ENCODE peak calls at places on chromosomes 13 and 19, in nine cellular contexts. O is psoas muscle, G is tibial artery, N is MM.1S, V is pancreas, I is PC-3, M is tibial nerve, S is Peyer's patch, Y is lower lobe of right lung. B is an unnamed sample.

GRCh38 chr13:59782696-59783095 is 381.0 kb downstream of the DIAPH3 start:
- DNase-seq in Y (no peak), I (no peak), M (no peak), S (no peak), N (no peak), V (no peak), O (no peak), G (no peak), B (no peak)

GRCh38 chr13:25249001-25249543 is 38.2 kb downstream of the MTMR6 start:
- DNase-seq in Y (no peak), I (peak; percentile 52), M (no peak), G (no peak), N (no peak), V (no peak), O (no peak), S (no peak), B (no peak)

GRCh38 chr19:33878912-33879810 is 82.5 kb downstream of the KCTD15 start:
- DNase-seq in S (no peak), M (no peak), N (no peak), V (no peak), Y (no peak), G (no peak), I (no peak), O (no peak), B (no peak)

GRCh38 chr19:5534787-5535586 is 32.8 kb downstream of the TINCR start:
- DNase-seq in V (no peak), S (no peak), N (no peak), G (no peak), I (peak; percentile 35), M (no peak), O (no peak), Y (no peak), B (no peak)

GRCh38 chr19:48121909-48122371 is 11.3 kb upstream of the PLA2G4C start:
- DNase-seq in M (no peak), O (no peak), V (no peak), Y (no peak), G (no peak), S (no peak), I (peak; percentile 65), N (peak; percentile 83), B (no peak)

GRCh38 chr13:99265162-99265822 is 7.1 kb upstream of the GPR18 start:
- DNase-seq in V (no peak), N (no peak), G (no peak), I (no peak), M (no peak), S (no peak), Y (no peak), O (no peak), B (no peak)

GRCh38 chr13:112325142-112325808 is 50.9 kb upstream of the SPACA7 start:
- DNase-seq in S (no peak), N (no peak), G (no peak), I (no peak), Y (no peak), O (no peak), V (no peak), M (no peak), B (no peak)

GRCh38 chr13:66225071-66225470 is 1005.1 kb downstream of the PCDH9 start:
- DNase-seq in S (no peak), N (no peak), O (no peak), G (no peak), I (no peak), M (no peak), V (no peak), Y (no peak), B (no peak)

GRCh38 chr13:111265701-111266035 is 54.8 kb upstream of the TEX29 start:
- DNase-seq in O (no peak), V (no peak), M (no peak), N (no peak), S (no peak), Y (no peak), G (no peak), I (no peak), B (no peak)

GRCh38 chr13:99310382-99311031 is 3.3 kb upstream of the GPR183 start:
- DNase-seq in V (no peak), O (no peak), S (no peak), G (no peak), I (peak; percentile 29), Y (no peak), N (no peak), M (no peak), B (no peak)

GRCh38 chr19:37931941-37932655 is 25.1 kb downstream of the SIPA1L3 start:
- DNase-seq in Y (peak; percentile 94), V (peak; percentile 86), S (peak; percentile 89), G (peak; percentile 55), M (no peak), I (peak; percentile 92), N (peak; percentile 39), O (peak; percentile 58), B (no peak)

GRCh38 chr13:44191103-44191502 is 182.5 kb upstream of the SERP2 start:
- DNase-seq in S (no peak), V (no peak), G (no peak), Y (no peak), M (no peak), O (no peak), I (no peak), N (no peak), B (no peak)

GRCh38 chr19:13150187-13150918 is at the start of the genes IER2 and STX10:
- DNase-seq in G (peak; percentile 96), I (peak; percentile 97), M (peak; percentile 92), Y (peak; percentile 96), O (peak; percentile 98), N (peak; percentile 94), S (peak; percentile 98), V (peak; percentile 91), B (peak; percentile 89)

GRCh38 chr19:51002542-51003311 is 1.3 kb upstream of the KLK8 start:
- DNase-seq in Y (no peak), S (no peak), O (no peak), M (peak; percentile 22), G (no peak), I (peak; percentile 70), V (no peak), N (peak; percentile 14), B (no peak)

GRCh38 chr13:30480292-30480947 is 14.7 kb upstream of the HMGB1 start:
- DNase-seq in M (no peak), O (no peak), S (no peak), Y (no peak), I (no peak), V (no peak), G (no peak), N (no peak), B (no peak)

DNA sequence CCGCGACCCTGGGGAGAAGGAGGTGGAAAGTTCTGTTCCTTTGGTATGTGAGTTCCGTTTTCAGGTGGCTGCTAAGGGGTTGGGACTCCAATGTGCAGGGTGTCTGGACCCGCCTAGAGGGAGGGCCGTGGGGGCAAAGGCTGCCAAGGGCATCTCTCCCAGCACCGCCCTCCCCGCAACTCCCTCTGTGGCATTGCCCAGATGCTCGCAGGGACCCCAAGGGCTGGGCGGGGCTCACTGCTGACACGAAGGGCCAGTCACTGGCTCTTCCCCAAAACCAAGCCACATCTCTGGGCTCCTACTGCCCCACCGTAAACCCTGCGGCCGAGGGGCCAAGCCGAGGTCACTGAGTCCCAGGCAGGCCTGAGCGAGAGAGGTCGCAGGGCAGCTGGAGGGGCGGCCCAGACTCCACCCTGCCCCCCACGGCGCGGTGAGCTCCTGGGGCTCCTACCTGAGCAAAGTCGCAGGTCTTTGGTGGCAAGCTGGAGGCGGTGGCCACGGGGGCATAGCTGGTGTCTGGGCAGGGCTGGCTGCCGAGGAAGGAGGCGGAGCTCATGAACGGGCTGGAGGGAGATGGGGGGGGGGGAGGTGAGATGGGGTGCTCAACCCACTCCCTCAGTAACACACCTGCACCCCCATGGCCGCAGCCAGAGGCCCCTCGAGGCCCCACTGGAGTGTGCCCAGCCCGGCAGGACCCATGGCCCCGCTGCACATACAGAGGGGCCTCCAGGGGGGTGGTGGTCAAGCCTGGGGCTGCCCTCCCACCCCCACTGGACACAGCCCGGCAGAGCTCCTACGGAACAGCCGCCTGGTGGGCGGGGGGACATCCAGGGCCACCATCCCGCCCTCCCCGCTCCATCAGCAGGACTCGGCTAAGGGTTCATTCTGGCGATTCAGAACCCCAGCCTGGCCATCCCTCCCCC is 26.9 kb downstream of the SBNO2 start:
- DNase-seq in V (no peak), O (peak; percentile 34), S (no peak), G (no peak), Y (no peak), I (no peak), N (no peak), M (no peak), B (no peak)
- H3K27ac ChIP-seq in V (no peak overlapping the region), O (no peak overlapping the region), S (no peak overlapping the region), G (no peak overlapping the region), Y (no peak overlapping the region), I (no peak overlapping the region), N (no peak overlapping the region), M (no peak overlapping the region), B (no peak overlapping the region)

DNA sequence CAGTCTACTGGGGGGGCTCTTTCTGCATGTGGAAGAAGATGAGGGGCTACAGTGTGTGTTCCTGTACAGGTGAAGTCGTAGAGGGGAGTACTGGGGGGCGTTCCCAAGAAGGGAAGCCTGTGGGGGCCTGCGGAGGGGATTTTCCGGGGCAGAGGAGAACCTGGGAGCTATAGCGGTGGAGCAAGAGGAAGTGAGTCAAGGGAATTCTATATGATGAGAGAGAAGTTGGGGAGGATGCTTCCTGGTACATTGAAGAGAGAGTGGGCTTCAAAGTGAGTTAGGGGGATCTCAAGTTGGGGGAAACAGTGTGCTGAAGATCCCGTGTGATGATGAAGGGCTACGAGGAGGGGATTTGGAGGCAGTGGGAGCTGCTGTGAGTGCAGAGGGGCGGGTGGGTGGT is 1.9 kb upstream of the CACNG8 start:
- DNase-seq in Y (no peak), M (no peak), O (no peak), I (no peak), G (no peak), S (no peak), N (no peak), V (no peak), B (no peak)
- H3K27me3 ChIP-seq in Y (peaks cover 73% of the 10 kb centered on the region), M (no peaks in the 10 kb centered on the region), O (peaks cover 32% of the 10 kb centered on the region), I (peaks cover 77% of the 10 kb centered on the region), G (no peaks in the 10 kb centered on the region), S (no peaks in the 10 kb centered on the region), N (peaks cover 34% of the 10 kb centered on the region), V (no peaks in the 10 kb centered on the region), B (peaks cover 76% of the 10 kb centered on the region)

DNA sequence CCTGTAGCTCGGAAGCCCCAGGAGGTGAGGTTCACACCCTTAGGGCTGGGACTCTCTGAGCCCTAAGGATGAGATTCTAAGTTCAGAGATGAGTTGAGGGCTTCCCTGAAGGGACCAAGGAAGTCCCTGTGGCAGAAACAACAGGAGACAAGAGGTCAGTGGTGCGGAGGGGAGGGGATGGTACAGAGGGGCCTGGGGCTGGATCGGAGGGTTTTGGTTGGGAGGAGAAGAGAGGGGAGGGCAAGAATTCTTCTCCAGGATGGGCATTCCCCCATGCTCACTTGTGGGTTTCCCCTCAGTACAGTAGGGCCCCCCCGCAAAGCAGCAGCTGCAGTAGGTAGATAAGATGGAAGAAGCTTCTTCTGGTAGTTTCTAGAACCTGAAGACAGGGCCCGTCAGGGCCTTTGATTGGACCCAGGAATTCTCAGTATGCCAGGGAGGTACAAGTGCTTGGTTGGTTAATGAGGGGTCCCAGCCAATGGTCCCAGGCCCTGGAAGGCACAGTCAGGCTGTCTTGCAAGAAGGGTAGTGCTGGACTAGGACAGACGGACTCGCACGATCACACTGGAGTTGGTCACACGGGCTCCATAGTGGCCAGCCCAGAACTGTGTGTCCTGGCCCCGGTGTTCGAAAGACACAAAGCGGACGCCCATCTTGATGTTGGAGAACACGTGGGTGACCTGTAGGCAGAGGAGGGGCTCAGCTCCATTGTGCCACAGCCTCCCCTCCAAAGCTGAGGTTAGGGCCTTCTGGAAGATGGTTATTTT is 7.3 kb downstream of the FBXO27 start:
- DNase-seq in G (no peak), Y (no peak), V (no peak), S (no peak), I (no peak), N (no peak), M (no peak), O (no peak), B (no peak)
- TF ChIP-seq CTCF in G (no peak), Y (no peak), V (no peak), S (no peak), I (no peak), N (no peak), M (no peak), O (no peak), B (no peak)

GRCh38 chr13:96768524-96768923 is 225.8 kb downstream of the OXGR1 start:
- DNase-seq in O (no peak), N (no peak), G (no peak), S (no peak), Y (no peak), M (no peak), I (no peak), V (no peak), B (no peak)
- H3K27ac ChIP-seq in O (no peak overlapping the region), N (no peak overlapping the region), G (no peak overlapping the region), S (no peak overlapping the region), Y (no peak overlapping the region), M (no peak overlapping the region), I (no peak overlapping the region), V (no peak overlapping the region), B (no peak overlapping the region)